ENCODE peak calls at places on chromosomes 4 and X, in four cellular contexts. G, C, R and I are unnamed samples.

GRCh38 chr4:2261110-2261852 is 628 bp downstream of the MXD4 start:
- DNase-seq in G (no peak), R (no peak), C (peak), I (peak)

GRCh38 chrX:150902434-150903109 is 4.1 kb upstream of the CD99L2 start:
- DNase-seq in C (peak), R (no peak), G (no peak), I (no peak)

GRCh38 chr4:1080432-1080831 is 32.9 kb downstream of the RNF212 start:
- DNase-seq in G (no peak), C (no peak), R (no peak), I (no peak)

GRCh38 chrX:102341867-102342266 is 94.9 kb downstream of the NXF2 start:
- DNase-seq in R (no peak), G (no peak), C (no peak), I (no peak)

GRCh38 chr4:173698557-173699262 is 168.7 kb upstream of the HAND2 start:
- DNase-seq in R (no peak), C (no peak), G (no peak), I (no peak)

GRCh38 chrX:83759872-83760271 is 101.1 kb upstream of the CYLC1 start:
- DNase-seq in R (peak), G (no peak), C (no peak), I (no peak)

GRCh38 chr4:156672924-156673323 is 298.7 kb downstream of the PDGFC start:
- DNase-seq in R (no peak), G (no peak), C (no peak), I (no peak)

GRCh38 chrX:110286126-110286525 is 31.8 kb downstream of the AMMECR1 start:
- DNase-seq in G (no peak), C (no peak), R (no peak), I (no peak)

GRCh38 chrX:38273453-38273852 is 52.8 kb upstream of the SRPX start:
- DNase-seq in R (no peak), G (peak), C (no peak), I (no peak)

GRCh38 chr4:87322754-87323153 is at the start of gene HSD17B13:
- DNase-seq in R (no peak), C (no peak), G (no peak), I (no peak)

GRCh38 chrX:23902419-23902818 is 5.3 kb downstream of the APOO start:
- DNase-seq in G (no peak), R (peak), C (no peak), I (peak)

GRCh38 chr4:78684196-78685079 is 91.7 kb upstream of the BMP2K start:
- DNase-seq in G (no peak), C (no peak), R (no peak), I (no peak)

GRCh38 chrX:101241531-101241930 is 21.9 kb downstream of the DRP2 start:
- DNase-seq in G (no peak), R (no peak), C (no peak), I (no peak)

GRCh38 chrX:23331701-23332100 is 2.9 kb upstream of the PTCHD1 start:
- DNase-seq in C (peak), G (no peak), R (no peak), I (no peak)

GRCh38 chrX:12946838-12947544 is 27.9 kb upstream of the TMSB4X start:
- DNase-seq in G (peak), R (peak), C (peak), I (peak)

GRCh38 chrX:132491191-132491590 is 2.4 kb upstream of the MBNL3 start:
- DNase-seq in C (no peak), R (peak), G (no peak), I (no peak)

GRCh38 chr4:74896595-74896994 is 36.3 kb upstream of the PARM1 start:
- DNase-seq in C (no peak), G (no peak), R (no peak), I (no peak)

GRCh38 chr4:131061734-131062133 is 1965.8 kb downstream of the C4orf33 start:
- DNase-seq in C (no peak), G (no peak), R (no peak), I (no peak)

GRCh38 chr4:37540486-37540885 is 145.7 kb downstream of the RELL1 start:
- DNase-seq in G (no peak), C (peak), R (no peak), I (no peak)

GRCh38 chr4:46211406-46211805 is 87.6 kb upstream of the GABRG1 start:
- DNase-seq in R (no peak), G (no peak), C (no peak), I (no peak)

GRCh38 chrX:119238557-119238956 is 2.5 kb downstream of the PGRMC1 start:
- DNase-seq in C (no peak), R (no peak), G (no peak), I (peak)

GRCh38 chr4:1727117-1728031 is 6.1 kb downstream of the TACC3 start:
- DNase-seq in R (no peak), C (no peak), G (no peak), I (no peak)

GRCh38 chr4:159185593-159186023 is 82.7 kb downstream of the RAPGEF2 start:
- DNase-seq in G (no peak), R (no peak), C (no peak), I (no peak)

GRCh38 chrX:70970482-70970999 is 39.6 kb upstream of the SLC7A3 start:
- DNase-seq in R (peak), C (no peak), G (no peak), I (peak)

GRCh38 chr4:87375719-87376291 is 15.2 kb downstream of the HSD17B11 start:
- DNase-seq in R (peak), C (no peak), G (no peak), I (no peak)

GRCh38 chr4:127151941-127152340 is 480.8 kb upstream of the INTU start:
- DNase-seq in G (no peak), C (no peak), R (no peak), I (no peak)

GRCh38 chrX:17078031-17078730 is 131.7 kb downstream of the REPS2 start:
- DNase-seq in C (no peak), R (no peak), G (no peak), I (no peak)

GRCh38 chr4:186557061-186557460 is 1.7 kb upstream of the MTNR1A start:
- DNase-seq in R (no peak), G (no peak), C (no peak), I (no peak)

GRCh38 chrX:129777218-129777768 is 2.5 kb upstream of the SASH3 start:
- DNase-seq in R (peak), G (no peak), C (no peak), I (no peak)

GRCh38 chrX:134821901-134822300 is 163.6 kb upstream of the PLAC1 start:
- DNase-seq in G (no peak), R (no peak), C (no peak), I (no peak)

GRCh38 chr4:152708806-152709205 is 29.0 kb upstream of the TMEM154 start:
- DNase-seq in R (no peak), G (no peak), C (no peak), I (no peak)

GRCh38 chr4:82560853-82561744 is 689 bp downstream of the TMEM150C start:
- DNase-seq in C (peak), R (no peak), G (no peak), I (no peak)

GRCh38 chr4:2794707-2795557 is 2.0 kb downstream of the SH3BP2 start:
- DNase-seq in G (no peak), C (peak), R (no peak), I (no peak)

GRCh38 chr4:18388029-18388428 is 366.5 kb upstream of the LCORL start:
- DNase-seq in G (no peak), C (no peak), R (no peak), I (no peak)

GRCh38 chr4:123731009-123731408 is 334.4 kb downstream of the SPRY1 start:
- DNase-seq in R (no peak), C (no peak), G (no peak), I (no peak)

GRCh38 chr4:183173580-183174526 is 74.8 kb downstream of the WWC2 start:
- DNase-seq in C (peak), R (no peak), G (no peak), I (no peak)

GRCh38 chrX:103376979-103377324 is 614 bp downstream of the BEX3 start:
- DNase-seq in G (no peak), R (no peak), C (peak), I (no peak)

GRCh38 chrX:128816919-128817318 is 706.4 kb downstream of the SMARCA1 start:
- DNase-seq in R (peak), C (peak), G (no peak), I (peak)

GRCh38 chrX:78946178-78946896 is 1.1 kb downstream of the P2RY10 start:
- DNase-seq in C (no peak), R (no peak), G (no peak), I (no peak)

GRCh38 chrX:78944351-78944750 is 840 bp upstream of the P2RY10 start:
- DNase-seq in G (no peak), C (no peak), R (no peak), I (no peak)

GRCh38 chrX:78945186-78945912 is at the start of gene P2RY10:
- DNase-seq in G (peak), C (no peak), R (no peak), I (no peak)

DNA sequence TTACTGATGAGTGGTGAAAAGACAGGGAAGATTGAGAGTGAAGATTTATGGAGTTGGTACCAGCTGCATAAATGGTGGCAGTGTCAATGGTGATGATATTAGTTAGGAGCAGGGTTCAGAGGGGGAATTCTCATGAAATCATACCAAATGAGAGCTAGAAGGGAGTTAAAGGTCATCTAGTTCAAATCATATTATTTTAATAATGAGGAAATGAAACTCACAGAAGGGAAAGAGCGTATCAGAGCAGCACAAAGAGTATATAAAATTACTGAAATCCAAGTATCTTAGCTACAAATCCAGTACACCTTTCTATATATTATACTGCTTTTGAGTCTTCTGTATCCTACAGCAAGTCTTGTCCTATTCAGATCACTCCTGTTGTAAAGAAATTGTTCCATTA is 5.0 kb downstream of the P2RY10 start:
- DNase-seq in G (no peak), R (no peak), C (no peak), I (no peak)
- TF ChIP-seq ETV6 in G (no peak), R (no peak), C (no peak), I (no peak)

GRCh38 chrX:139738581-139738980 is 30.6 kb upstream of the MCF2 start:
- DNase-seq in G (no peak), C (no peak), R (no peak), I (no peak)
- TF ChIP-seq ETV6 in G (no peak), C (no peak), R (no peak), I (no peak)

DNA sequence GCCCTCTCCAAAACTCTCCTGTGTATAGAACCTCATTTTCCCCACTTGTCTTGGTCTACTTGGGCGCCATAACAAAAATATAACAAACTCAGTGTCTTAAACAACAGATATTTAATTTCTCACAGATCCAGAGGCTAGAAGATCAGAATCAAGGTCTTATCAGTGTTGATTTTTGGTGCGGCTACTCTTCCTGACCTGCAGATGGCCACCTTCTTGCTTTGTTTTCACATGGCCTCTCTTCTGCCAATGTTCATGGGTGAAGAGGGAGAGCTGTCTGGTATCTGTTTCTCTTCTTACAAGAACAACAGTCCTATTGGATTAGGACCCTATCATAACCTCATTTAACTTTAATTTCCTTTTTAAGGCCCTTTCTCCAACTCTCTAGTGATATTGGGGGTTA is 177.3 kb downstream of the PABPC4L start:
- DNase-seq in C (no peak), R (peak), G (no peak), I (no peak)
- TF ChIP-seq ETV6 in C (no peak), R (no peak), G (no peak), I (no peak)

GRCh38 chr4:151671541-151672059 is 89.2 kb downstream of the GATB start:
- DNase-seq in R (no peak), C (no peak), G (no peak), I (peak)
- TF ChIP-seq ETV6 in R (no peak), C (no peak), G (no peak), I (no peak)

GRCh38 chr4:128810871-128811570 is 1.5 kb downstream of the JADE1 start:
- DNase-seq in C (peak), G (no peak), R (peak), I (peak)
- TF ChIP-seq ETV6 in C (peak), G (no peak), R (peak), I (no peak)

DNA sequence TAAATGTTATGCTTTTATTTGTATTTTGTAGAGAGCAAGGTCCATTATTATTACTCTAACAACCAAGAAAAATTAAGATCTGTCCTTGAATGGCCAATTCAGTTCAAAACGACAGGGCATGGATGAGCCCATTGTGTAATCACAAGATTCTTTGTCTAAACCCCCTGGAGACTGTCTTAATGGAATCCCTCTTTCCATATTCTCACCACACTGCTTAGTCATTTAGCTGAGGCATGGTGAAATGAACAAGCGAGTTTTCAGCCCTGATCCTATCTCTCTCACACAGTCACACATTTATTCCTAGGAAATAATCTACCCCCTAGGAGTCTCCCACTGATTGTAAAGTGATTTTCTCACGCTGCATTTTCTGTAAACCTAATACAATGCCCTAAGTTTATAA is 119.9 kb upstream of the PCDH7 start:
- DNase-seq in R (no peak), G (no peak), C (no peak), I (no peak)
- TF ChIP-seq ETV6 in R (no peak), G (no peak), C (no peak), I (no peak)

GRCh38 chrX:155535866-155536265 is 76.9 kb downstream of the TMLHE start:
- DNase-seq in G (no peak), C (no peak), R (no peak), I (no peak)

GRCh38 chrX:155534800-155535199 is 76.4 kb upstream of the F8A3 start:
- DNase-seq in R (no peak), G (no peak), C (no peak), I (no peak)
- TF ChIP-seq ETV6 in R (no peak), G (no peak), C (no peak), I (no peak)

DNA sequence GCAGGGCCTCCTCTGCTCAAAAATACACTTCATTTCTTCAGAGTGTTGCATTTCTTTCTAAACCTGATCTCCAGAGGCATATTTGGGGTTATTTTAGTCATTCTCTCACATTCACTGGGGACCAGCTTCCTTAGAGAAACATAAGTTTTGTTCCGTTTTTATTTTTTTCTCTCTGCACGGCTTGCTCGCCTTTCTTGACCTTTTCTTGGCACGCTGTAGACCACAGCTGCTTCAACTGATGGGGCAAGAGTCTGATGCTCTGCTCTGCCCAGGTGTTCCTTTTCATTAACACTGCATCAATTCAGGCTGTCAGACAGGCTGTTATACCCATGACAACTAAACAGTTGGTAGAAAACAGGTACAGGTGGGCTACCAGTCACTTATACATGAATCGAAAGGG is 682.2 kb upstream of the DIAPH2 start:
- DNase-seq in R (no peak), C (no peak), G (no peak), I (no peak)
- TF ChIP-seq ETV6 in R (no peak), C (no peak), G (no peak), I (no peak)

GRCh38 chrX:57573754-57574153 is 18.1 kb upstream of the ZXDB start:
- DNase-seq in G (no peak), R (no peak), C (no peak), I (peak)
- TF ChIP-seq ETV6 in G (no peak), R (no peak), C (no peak), I (no peak)

DNA sequence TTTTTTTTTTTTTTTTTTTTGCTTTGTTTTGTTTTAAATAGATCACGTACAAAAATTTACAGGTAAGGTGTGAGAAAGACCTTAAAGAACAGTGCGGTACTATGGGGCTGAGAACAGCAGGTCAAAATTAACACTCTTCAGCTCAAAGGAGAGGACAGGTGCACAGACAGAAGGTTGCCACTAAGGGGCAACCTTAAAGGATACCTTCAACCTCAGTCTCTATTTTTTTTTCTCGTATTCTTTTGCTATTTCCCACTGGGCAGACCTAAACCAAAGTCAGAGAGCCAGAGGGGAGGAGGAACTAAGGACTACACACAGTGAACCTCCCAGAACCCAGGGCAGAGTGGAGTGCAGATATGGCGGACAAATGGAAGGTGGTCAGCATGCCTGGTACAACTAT is 1984.3 kb upstream of the IGFBP7 start:
- DNase-seq in G (no peak), R (no peak), C (no peak), I (no peak)
- TF ChIP-seq ETV6 in G (no peak), R (no peak), C (no peak), I (no peak)